ENCODE peak calls at places on chromosomes 4 and X, in four cellular contexts. R is nephron progenitor cell, U is GM18507, E is BE2C. J is an unnamed sample.

GRCh38 chr4:88618782-88619485 is 26.7 kb downstream of the HERC3 start:
- DNase-seq in U (no peak), E (no peak), R (no peak), J (no peak)

GRCh38 chrX:54921427-54922021 is 900 bp downstream of the TRO start:
- DNase-seq in U (peak), R (peak), E (peak), J (peak)

GRCh38 chr4:53233396-53233795 is 132.5 kb downstream of the SCFD2 start:
- DNase-seq in R (no peak), E (no peak), U (no peak), J (no peak)

GRCh38 chr4:825063-825968 is 613 bp downstream of the CPLX1 start:
- DNase-seq in R (peak), E (peak), U (no peak), J (no peak)

GRCh38 chrX:7779644-7780043 is 63.3 kb upstream of the VCX start:
- DNase-seq in E (no peak), R (no peak), U (no peak), J (no peak)

GRCh38 chr4:74548561-74548960 is 103.6 kb downstream of the AREG start:
- DNase-seq in E (no peak), U (no peak), R (no peak), J (no peak)

GRCh38 chrX:37921758-37922157 is 74.4 kb upstream of the DYNLT3 start:
- DNase-seq in R (no peak), E (no peak), U (no peak), J (no peak)

GRCh38 chrX:103002576-103002975 is 61.4 kb downstream of the BEX1 start:
- DNase-seq in U (no peak), R (no peak), E (no peak), J (no peak)

J was measured in SJCRH30.